ENCODE peak calls at places on chromosomes 16 and 17, in six cellular contexts. I is SJCRH30, P is breast epithelium, A is Peyer's patch, Z is Panc1, B is cardiac muscle cell. F is an unnamed sample.

GRCh38 chr16:35182943-35183550 is 1723.6 kb downstream of the TP53TG3F start:
- DNase-seq in A (no peak), P (no peak), I (no peak), Z (no peak), B (no peak), F (no peak)

GRCh38 chr16:22424161-22424937 is 49.9 kb upstream of the CDR2 start:
- DNase-seq in I (no peak), A (no peak), P (peak; percentile 50), B (peak; percentile 6), Z (no peak), F (peak; percentile 25)

GRCh38 chr16:31461921-31462804 is 2.9 kb downstream of the ARMC5 start:
- DNase-seq in P (no peak), A (no peak), I (no peak), B (no peak), Z (no peak), F (no peak)

GRCh38 chr16:85424260-85425060 is 188.7 kb upstream of the GSE1 start:
- DNase-seq in B (no peak), I (peak; percentile 0), Z (no peak), P (no peak), A (no peak), F (no peak)

GRCh38 chr16:50881331-50881830 is 139.5 kb downstream of the CYLD start:
- DNase-seq in I (no peak), B (peak; percentile 14), A (no peak), Z (no peak), P (no peak), F (no peak)

GRCh38 chr16:13291934-13292333 is 390.5 kb downstream of the SHISA9 start:
- DNase-seq in Z (no peak), A (no peak), I (no peak), P (no peak), B (no peak), F (no peak)

GRCh38 chr17:8991514-8992285 is 26.2 kb upstream of the PIK3R5 start:
- DNase-seq in Z (no peak), I (peak; percentile 61), P (peak; percentile 29), B (peak; percentile 72), A (peak; percentile 58), F (no peak)

GRCh38 chr16:48054881-48055601 is 100.8 kb downstream of the ABCC12 start:
- DNase-seq in Z (peak; percentile 24), A (no peak), I (peak; percentile 17), P (peak; percentile 28), B (peak; percentile 77), F (no peak)

GRCh38 chr17:82924812-82925211 is 85.0 kb upstream of the ZNF750 start:
- DNase-seq in P (no peak), B (no peak), I (no peak), A (no peak), Z (no peak), F (no peak)

GRCh38 chr16:5027086-5027485 is 6.6 kb downstream of the NAGPA start:
- DNase-seq in Z (no peak), B (no peak), I (no peak), A (no peak), P (no peak), F (no peak)

GRCh38 chr16:79607587-79607986 is 7.0 kb upstream of the MAF start:
- DNase-seq in B (peak; percentile 53), A (no peak), I (no peak), Z (no peak), P (no peak), F (no peak)

GRCh38 chr16:9311303-9311954 is 220.0 kb downstream of the HAPSTR1 start:
- DNase-seq in A (no peak), P (no peak), Z (no peak), B (no peak), I (no peak), F (no peak)

GRCh38 chr17:75393523-75394331 is 11.8 kb downstream of the GRB2 start:
- DNase-seq in P (peak; percentile 92), Z (peak; percentile 77), B (peak; percentile 99), A (peak; percentile 97), I (peak; percentile 100), F (peak; percentile 96)

GRCh38 chr17:12591336-12591735 is 74.4 kb upstream of the MYOCD start:
- DNase-seq in B (no peak), P (no peak), Z (no peak), A (no peak), I (peak; percentile 59), F (no peak)

GRCh38 chr16:85172465-85173071 is 60.3 kb upstream of the CIBAR2 start:
- DNase-seq in B (no peak), Z (peak; percentile 30), A (no peak), I (peak; percentile 49), P (no peak), F (no peak)

GRCh38 chr17:27315322-27315721 is 21.4 kb downstream of the WSB1 start:
- DNase-seq in I (no peak), P (peak; percentile 68), A (no peak), Z (no peak), B (peak; percentile 91), F (peak; percentile 84)

GRCh38 chr17:51499906-51500305 is 239.6 kb downstream of the UTP18 start:
- DNase-seq in I (no peak), Z (no peak), P (no peak), B (no peak), A (no peak), F (no peak)

GRCh38 chr16:81713295-81713772 is 65.8 kb upstream of the PLCG2 start:
- DNase-seq in P (no peak), I (no peak), A (no peak), B (no peak), Z (no peak), F (no peak)

GRCh38 chr17:63162406-63163157 is 196.5 kb downstream of the TANC2 start:
- DNase-seq in P (no peak), A (no peak), B (no peak), Z (no peak), I (no peak), F (no peak)
- H3K9me3 ChIP-seq in P (no peaks in the 10 kb centered on the region), A (no peaks in the 10 kb centered on the region), B (no peaks in the 10 kb centered on the region), Z (no peaks in the 10 kb centered on the region), I (no peaks in the 10 kb centered on the region), F (no peaks in the 10 kb centered on the region)

DNA sequence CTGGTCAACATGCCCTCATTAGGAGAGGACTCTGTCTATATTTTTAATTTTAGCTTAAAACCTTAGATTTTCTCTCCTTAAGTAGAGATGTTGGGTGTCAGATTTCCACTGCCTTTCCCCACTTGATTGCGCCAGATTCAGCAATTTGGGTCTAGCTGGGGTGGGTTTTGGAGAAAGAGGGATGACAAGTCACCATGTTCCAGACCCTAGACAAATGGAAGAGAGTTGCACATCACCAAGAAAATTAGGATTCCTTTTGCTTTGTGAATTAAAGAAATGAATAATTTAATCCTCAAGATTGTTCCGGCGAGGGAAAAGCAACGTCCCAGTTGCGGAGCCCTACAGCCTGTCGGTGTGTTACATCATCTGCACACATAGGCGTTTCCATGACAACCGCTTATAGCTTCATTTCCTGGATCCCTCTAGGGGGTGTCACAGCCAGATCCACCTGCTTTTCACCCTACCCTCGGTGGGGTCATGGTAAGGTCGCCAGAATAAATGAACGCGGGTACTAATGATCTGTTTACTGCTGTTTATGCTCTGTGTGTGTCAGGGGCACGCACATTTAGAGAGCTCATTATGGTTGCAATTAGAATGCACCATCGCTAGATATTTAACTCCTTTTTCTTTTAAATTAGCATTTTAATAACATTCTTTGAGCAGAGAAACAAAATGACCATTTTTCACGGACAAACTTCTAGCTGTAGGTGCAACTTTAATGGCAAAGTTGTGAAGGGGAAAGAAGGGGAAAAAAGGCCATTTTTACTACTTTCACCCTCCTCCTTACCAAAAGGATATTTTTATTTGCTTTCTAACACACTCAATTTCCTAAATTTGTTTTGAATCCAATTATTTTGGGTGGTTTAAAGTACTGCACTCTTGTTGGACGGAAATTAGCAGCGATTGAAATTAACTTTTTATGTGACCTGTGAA is 41.9 kb downstream of the SNX11 start:
- DNase-seq in Z (no peak), A (no peak), P (no peak), B (peak; percentile 28), I (peak; percentile 71), F (no peak)
- H3K4me3 ChIP-seq in Z (no peak overlapping the region), A (no peak overlapping the region), P (no peak overlapping the region), B (no peak overlapping the region), I (no peak overlapping the region), F (no peak overlapping the region)

GRCh38 chr17:38602862-38603785 is 2.6 kb downstream of the SRCIN1 start:
- DNase-seq in Z (no peak), A (no peak), B (no peak), I (no peak), P (no peak), F (no peak)

GRCh38 chr17:38601539-38602351 is 4.0 kb downstream of the SRCIN1 start:
- DNase-seq in A (no peak), B (peak; percentile 33), Z (no peak), P (no peak), I (no peak), F (no peak)

GRCh38 chr17:38600906-38601305 is 4.8 kb downstream of the SRCIN1 start:
- DNase-seq in Z (no peak), B (no peak), P (no peak), A (no peak), I (no peak), F (no peak)

GRCh38 chr17:38603786-38604478 is 1.8 kb downstream of the SRCIN1 start:
- DNase-seq in P (no peak), Z (no peak), I (no peak), A (no peak), B (no peak), F (no peak)

GRCh38 chr17:38602453-38602852 is 3.3 kb downstream of the SRCIN1 start:
- DNase-seq in P (no peak), B (no peak), A (no peak), I (no peak), Z (no peak), F (no peak)
- H3K27ac ChIP-seq in P (peak overlapping the region; percentile 25), B (peak overlapping the region; percentile 44), A (no peak overlapping the region), I (no peak overlapping the region), Z (no peak overlapping the region), F (no peak overlapping the region)

DNA sequence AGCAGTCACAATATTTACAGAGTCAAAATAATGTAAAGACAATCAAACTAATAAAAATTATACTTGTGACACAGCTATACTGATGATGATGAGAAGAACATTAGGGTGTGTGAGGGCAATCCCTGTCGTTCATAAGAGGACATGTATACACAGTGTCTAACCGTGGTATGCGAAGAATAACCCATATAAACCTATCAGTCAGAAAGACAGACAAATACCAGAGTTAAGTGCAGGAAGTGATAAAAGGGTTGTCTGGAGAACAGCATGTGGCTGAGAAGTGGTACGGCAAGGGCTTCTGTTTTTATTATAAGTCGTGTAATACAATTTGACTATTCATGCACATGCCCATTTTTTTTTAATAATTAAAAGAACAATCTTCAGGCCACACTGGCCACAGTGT is 46.7 kb downstream of the LMF1 start:
- DNase-seq in Z (no peak), P (no peak), A (no peak), I (no peak), B (no peak), F (no peak)
- H3K9me3 ChIP-seq in Z (no peaks in the 10 kb centered on the region), P (no peaks in the 10 kb centered on the region), A (no peaks in the 10 kb centered on the region), I (no peaks in the 10 kb centered on the region), B (no peaks in the 10 kb centered on the region), F (no peaks in the 10 kb centered on the region)

DNA sequence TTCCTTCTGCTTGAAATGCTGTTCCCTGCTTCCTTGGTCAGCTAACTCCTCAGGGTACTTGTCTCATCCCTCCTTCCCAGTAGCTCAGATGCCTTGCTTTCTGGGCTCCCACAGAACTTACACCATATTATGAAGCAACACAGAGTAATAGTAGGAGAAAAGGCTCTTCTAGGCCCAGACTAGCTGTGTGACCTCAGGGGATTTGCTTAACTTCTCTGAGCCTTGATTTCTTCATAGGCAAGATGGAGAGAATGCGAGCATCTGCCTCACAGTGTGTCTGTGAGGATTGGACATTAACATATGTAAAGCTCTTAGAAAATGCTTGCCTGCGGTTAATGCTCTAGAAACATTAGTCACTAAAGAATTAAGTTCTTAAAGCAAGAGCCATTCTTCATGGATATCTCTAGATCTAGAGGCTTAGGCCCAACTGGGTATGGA is 22.3 kb upstream of the PECAM1 start:
- DNase-seq in I (no peak), B (no peak), A (no peak), P (no peak), Z (no peak), F (no peak)
- H3K4me3 ChIP-seq in I (no peak overlapping the region), B (no peak overlapping the region), A (no peak overlapping the region), P (no peak overlapping the region), Z (no peak overlapping the region), F (peak overlapping the region; percentile 11)

GRCh38 chr17:79272220-79272619 is 197.6 kb downstream of the ENGASE start:
- DNase-seq in Z (no peak), I (no peak), B (no peak), P (no peak), A (no peak), F (no peak)
- H3K27ac ChIP-seq in Z (no peak overlapping the region), I (no peak overlapping the region), B (no peak overlapping the region), P (no peak overlapping the region), A (no peak overlapping the region), F (no peak overlapping the region)

F was measured in thoracic aorta.